ENCODE peak calls at places on chromosome 13, in ten cellular contexts. B is breast epithelium, H is transverse colon, Z is stomach, A is prostate gland, Y is spleen, C is HepG2, M is H1, G is esophagus muscularis mucosa, I is HCT116. R is an unnamed sample. For H3K4me1, the result is how much of the 10 kb centered on the place peaks cover.

GRCh38 chr13:80235131-80235530 is 105.8 kb downstream of the SPRY2 start:
- DNase-seq in Y (no peak), C (no peak), G (no peak), B (no peak), M (no peak), A (no peak), I (no peak), Z (no peak), H (no peak), R (no peak)

GRCh38 chr13:49022472-49023144 is 46.9 kb downstream of the FNDC3A start:
- DNase-seq in Y (no peak), C (no peak), H (no peak), I (no peak), A (no peak), M (no peak), Z (no peak), G (no peak), B (no peak), R (no peak)

GRCh38 chr13:95644611-95645052 is at the start of gene DZIP1:
- DNase-seq in G (no peak), I (no peak), B (no peak), C (peak), Z (peak), A (peak), H (peak), Y (peak), M (no peak), R (no peak)

GRCh38 chr13:23966691-23967615 is 69.7 kb upstream of the C1QTNF9B start:
- DNase-seq in B (no peak), H (no peak), Y (no peak), M (no peak), G (peak), Z (no peak), I (no peak), C (no peak), A (peak), R (no peak)

GRCh38 chr13:102970542-102970941 is 95.7 kb downstream of the SLC10A2 start:
- DNase-seq in B (no peak), G (peak), I (no peak), M (no peak), H (no peak), A (no peak), Z (no peak), Y (no peak), C (no peak), R (no peak)

GRCh38 chr13:31803327-31803726 is 64.0 kb downstream of the RXFP2 start:
- DNase-seq in B (no peak), M (no peak), A (no peak), Z (no peak), Y (no peak), C (no peak), H (no peak), G (no peak), I (no peak), R (no peak)

GRCh38 chr13:90105276-90105675 is 1242.2 kb upstream of the MIR17HG start:
- DNase-seq in A (no peak), M (no peak), B (no peak), H (no peak), Z (no peak), I (no peak), C (no peak), G (no peak), Y (no peak), R (no peak)

GRCh38 chr13:80379245-80379644 is 38.3 kb upstream of the SPRY2 start:
- DNase-seq in Z (no peak), H (no peak), M (no peak), I (no peak), C (no peak), B (no peak), G (no peak), Y (no peak), A (no peak), R (no peak)

GRCh38 chr13:50787316-50788195 is 55.9 kb downstream of the DLEU7 start:
- DNase-seq in A (no peak), Y (no peak), I (no peak), G (peak), Z (no peak), H (no peak), B (no peak), C (no peak), M (no peak), R (no peak)

GRCh38 chr13:60448907-60449510 is 52.0 kb downstream of the TDRD3 start:
- DNase-seq in G (no peak), Y (no peak), I (peak), C (peak), B (no peak), A (no peak), Z (no peak), M (no peak), H (no peak), R (no peak)

GRCh38 chr13:101003566-101003965 is 329.0 kb upstream of the TMTC4 start:
- DNase-seq in M (no peak), Y (no peak), H (no peak), A (no peak), B (no peak), C (no peak), I (no peak), Z (no peak), G (no peak), R (no peak)

GRCh38 chr13:40316301-40316700 is 350.1 kb downstream of the FOXO1 start:
- DNase-seq in G (peak), B (no peak), Y (no peak), M (no peak), Z (no peak), C (no peak), I (no peak), H (no peak), A (no peak), R (no peak)

GRCh38 chr13:67520886-67521285 is 290.8 kb upstream of the PCDH9 start:
- DNase-seq in H (no peak), Z (no peak), B (no peak), A (no peak), I (no peak), G (no peak), Y (no peak), M (no peak), C (no peak), R (no peak)

GRCh38 chr13:71242191-71242590 is 624.8 kb downstream of the DACH1 start:
- DNase-seq in B (no peak), I (no peak), M (no peak), H (no peak), A (no peak), Y (no peak), Z (no peak), G (no peak), C (no peak), R (no peak)

GRCh38 chr13:112714366-112714765 is 24.5 kb downstream of the ATP11A start:
- DNase-seq in A (no peak), B (no peak), C (no peak), M (no peak), G (no peak), Z (peak), H (no peak), I (no peak), Y (peak), R (no peak)

GRCh38 chr13:106155411-106155810 is 380.1 kb downstream of the EFNB2 start:
- DNase-seq in Z (no peak), A (no peak), M (no peak), G (no peak), B (no peak), H (no peak), C (no peak), I (no peak), Y (no peak), R (no peak)

GRCh38 chr13:98103942-98104880 is 38.7 kb upstream of the FARP1 start:
- DNase-seq in C (peak), M (no peak), Y (no peak), G (no peak), H (no peak), I (no peak), B (no peak), Z (no peak), A (no peak), R (no peak)

GRCh38 chr13:110520431-110521295 is 40.9 kb downstream of the RAB20 start:
- DNase-seq in I (no peak), A (no peak), M (no peak), H (peak), B (no peak), Z (peak), G (peak), C (no peak), Y (no peak), R (peak)

GRCh38 chr13:83622422-83622784 is 259.9 kb downstream of the SLITRK1 start:
- DNase-seq in A (no peak), Y (no peak), I (no peak), C (no peak), B (no peak), Z (no peak), G (no peak), H (no peak), M (no peak), R (no peak)

GRCh38 chr13:82165396-82166174 is 1716.7 kb downstream of the SLITRK1 start:
- DNase-seq in Z (no peak), I (no peak), G (no peak), C (no peak), B (no peak), H (no peak), M (no peak), A (no peak), Y (no peak), R (no peak)

GRCh38 chr13:108983273-108983672 is 353.9 kb downstream of the MYO16 start:
- DNase-seq in C (no peak), B (no peak), A (no peak), H (no peak), M (no peak), G (no peak), Y (no peak), I (no peak), Z (no peak), R (no peak)

GRCh38 chr13:50323440-50324070 is 308.3 kb downstream of the KCNRG start:
- DNase-seq in Y (no peak), M (no peak), H (no peak), B (no peak), Z (no peak), C (no peak), G (no peak), I (peak), A (no peak), R (no peak)

GRCh38 chr13:98189841-98190505 is 12.9 kb upstream of the RNF113B start:
- DNase-seq in B (no peak), Y (no peak), I (no peak), Z (no peak), H (no peak), C (peak), G (no peak), M (no peak), A (no peak), R (no peak)

GRCh38 chr13:46367622-46368327 is 19.3 kb downstream of the RUBCNL start:
- DNase-seq in B (no peak), A (no peak), G (no peak), I (no peak), Y (no peak), H (no peak), Z (no peak), M (no peak), C (no peak), R (no peak)

GRCh38 chr13:48801255-48801654 is 147.5 kb downstream of the CYSLTR2 start:
- DNase-seq in G (peak), H (no peak), B (no peak), C (no peak), M (no peak), Z (no peak), I (no peak), Y (no peak), A (no peak), R (no peak)

GRCh38 chr13:96728463-96728862 is 265.8 kb downstream of the OXGR1 start:
- DNase-seq in Y (no peak), H (no peak), A (no peak), G (no peak), C (no peak), I (no peak), Z (no peak), M (no peak), B (no peak), R (no peak)

GRCh38 chr13:66689628-66690027 is 540.5 kb downstream of the PCDH9 start:
- DNase-seq in C (no peak), I (no peak), B (no peak), A (no peak), Z (no peak), G (no peak), M (no peak), Y (no peak), H (no peak), R (no peak)

GRCh38 chr13:112880221-112880641 is 88.8 kb upstream of the MCF2L start:
- DNase-seq in B (no peak), G (no peak), Y (peak), C (no peak), M (no peak), A (no peak), Z (no peak), I (no peak), H (no peak), R (no peak)

GRCh38 chr13:102020611-102021216 is 381.1 kb downstream of the FGF14 start:
- DNase-seq in M (no peak), Z (no peak), C (no peak), A (no peak), H (no peak), I (no peak), B (no peak), Y (no peak), G (no peak), R (no peak)

GRCh38 chr13:98199480-98199879 is 22.4 kb upstream of the RNF113B start:
- DNase-seq in B (no peak), C (peak), H (no peak), M (no peak), A (no peak), I (no peak), Y (no peak), Z (no peak), G (no peak), R (no peak)

GRCh38 chr13:73387318-73387717 is 328.5 kb downstream of the KLF5 start:
- DNase-seq in M (no peak), I (no peak), H (no peak), G (no peak), B (no peak), A (no peak), C (no peak), Z (no peak), Y (no peak), R (no peak)

DNA sequence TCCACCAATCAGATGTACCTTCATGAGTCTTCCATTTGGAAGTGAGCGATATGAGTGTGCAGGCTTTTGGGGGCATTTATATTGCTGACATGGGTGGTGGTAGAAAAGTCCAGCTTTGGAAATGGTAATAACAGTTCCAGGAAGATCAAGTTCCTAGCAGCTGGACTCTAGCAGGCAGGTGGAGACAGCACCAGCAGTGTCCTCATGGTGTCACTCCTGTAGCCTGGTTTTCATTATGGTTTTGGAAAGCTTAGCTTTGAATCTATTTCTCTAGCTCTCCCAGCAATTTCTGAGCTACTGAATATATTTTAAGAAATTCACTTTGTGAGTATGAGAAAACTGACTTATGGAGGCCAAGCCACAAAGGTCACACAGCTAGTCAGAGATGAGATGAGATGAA is 523.2 kb upstream of the HTR2A start:
- DNase-seq in B (no peak), G (no peak), I (no peak), M (no peak), H (no peak), Y (no peak), A (no peak), C (no peak), Z (no peak), R (no peak)
- TF ChIP-seq POLR2A in B (no peak), G (no peak), I (no peak), M (no peak), H (no peak), Y (no peak), A (no peak), C (no peak), Z (no peak), R (no peak)

GRCh38 chr13:25046985-25047660 is 48.8 kb upstream of the PABPC3 start:
- DNase-seq in Z (no peak), M (peak), G (no peak), H (no peak), I (no peak), Y (peak), A (no peak), C (no peak), B (no peak), R (no peak)
- TF ChIP-seq POLR2AphosphoS5 in Z (no peak), M (no peak), G (no peak), H (no peak), I (no peak), Y (no peak), A (no peak), C (no peak), B (no peak), R (no peak)

DNA sequence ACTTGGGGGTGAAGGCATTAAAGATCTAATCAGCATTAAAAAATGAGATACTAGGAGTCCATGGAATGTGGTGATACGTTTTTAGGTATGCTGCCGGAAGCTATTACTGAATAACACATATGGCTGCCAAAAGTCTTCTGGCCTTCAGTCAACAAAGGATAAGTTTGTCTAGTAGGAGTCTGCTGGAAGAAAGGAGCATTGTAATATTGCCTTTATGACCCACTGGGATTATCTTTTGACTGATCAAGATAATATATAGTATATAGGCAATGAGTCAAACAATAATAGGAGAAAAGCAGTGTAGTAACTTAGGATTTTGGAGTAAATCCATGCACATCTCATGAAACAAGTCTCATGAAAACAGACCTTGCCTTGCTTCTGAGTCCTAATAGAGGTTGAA is 295.4 kb downstream of the SLITRK6 start:
- DNase-seq in B (no peak), A (peak), I (no peak), Z (no peak), G (no peak), C (no peak), Y (no peak), M (no peak), H (no peak), R (no peak)
- H3K4me1 ChIP-seq in B (under half), A (under half), I (under half), Z (under half), G (under half), C (under half), Y (under half), M (under half), H (under half), R (under half)

DNA sequence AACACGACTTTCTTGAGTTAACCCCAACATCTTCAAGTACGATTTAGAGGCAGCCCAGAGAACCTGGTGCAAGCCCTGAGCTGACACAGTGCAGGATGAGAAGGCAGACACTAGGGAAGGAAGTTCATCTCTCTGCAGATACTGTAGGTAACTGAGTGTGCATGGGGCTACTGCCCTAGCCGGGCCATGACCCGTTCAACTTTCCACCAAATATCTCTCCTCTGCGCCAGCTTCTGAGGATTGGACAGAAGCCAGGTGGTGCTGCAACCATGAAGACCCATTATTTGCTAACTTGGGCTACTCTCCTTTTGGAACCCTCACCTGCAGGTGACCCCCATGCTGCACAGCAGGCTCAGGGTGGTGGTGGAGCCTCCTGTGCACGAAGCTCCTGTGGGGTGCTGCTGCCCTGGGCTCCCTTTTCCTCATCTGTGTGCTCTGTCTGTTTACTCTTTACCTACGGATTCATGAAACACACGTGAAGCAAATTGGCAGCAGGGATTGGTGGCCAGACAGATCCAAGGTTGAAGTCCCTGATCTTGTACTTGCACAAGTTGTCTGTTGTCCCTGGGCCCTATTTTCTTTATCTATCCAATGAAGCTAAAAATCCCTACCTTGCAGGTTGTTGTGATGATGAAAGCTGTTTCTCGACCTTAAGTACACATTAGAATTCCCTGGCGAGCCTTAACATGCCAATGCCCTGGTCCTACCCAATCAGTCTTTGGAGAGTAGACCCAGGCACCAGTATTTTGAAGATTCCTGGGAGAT is 227.8 kb downstream of the LACC1 start:
- DNase-seq in M (no peak), B (no peak), Y (no peak), C (peak), Z (no peak), H (no peak), A (peak), I (no peak), G (peak), R (no peak)
- TF ChIP-seq POLR2A in M (no peak), B (no peak), Y (no peak), C (no peak), Z (no peak), H (no peak), A (no peak), I (no peak), G (no peak), R (no peak)

DNA sequence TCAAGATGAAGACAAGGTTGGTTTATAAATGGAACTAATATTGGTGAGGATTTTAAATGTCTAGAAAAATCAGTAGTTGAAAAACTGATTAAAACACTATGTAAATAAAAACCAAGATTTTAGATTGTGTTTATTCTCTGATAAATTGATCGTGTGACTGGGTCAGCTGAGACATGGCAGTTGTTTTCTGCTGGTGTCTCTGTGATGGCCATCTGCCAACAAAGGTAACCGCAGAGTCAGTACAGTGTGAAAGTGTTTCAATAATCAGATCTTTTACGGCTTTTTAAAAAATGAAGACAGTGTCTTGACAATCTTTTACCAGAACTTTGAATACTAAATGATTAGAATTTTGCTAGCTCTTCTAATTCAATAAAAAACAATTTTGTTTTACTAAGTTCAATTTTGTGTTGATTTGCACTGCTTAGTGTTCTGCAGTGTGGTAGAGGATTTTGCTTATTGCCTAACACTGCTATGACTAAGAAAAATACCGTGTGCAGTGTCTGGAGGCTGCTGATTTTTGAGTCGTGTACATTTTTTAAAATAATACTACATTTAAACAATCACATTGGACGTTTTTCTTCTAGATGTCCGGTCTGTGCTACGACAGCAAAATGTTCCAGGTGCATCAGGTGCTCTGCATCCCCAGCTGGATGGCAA is 32.7 kb upstream of the GPR183 start:
- DNase-seq in Y (no peak), H (peak), I (no peak), G (peak), A (peak), Z (peak), M (peak), C (no peak), B (no peak), R (no peak)
- TF ChIP-seq POLR2AphosphoS5 in Y (no peak), H (no peak), I (no peak), G (no peak), A (no peak), Z (no peak), M (no peak), C (no peak), B (no peak), R (no peak)

DNA sequence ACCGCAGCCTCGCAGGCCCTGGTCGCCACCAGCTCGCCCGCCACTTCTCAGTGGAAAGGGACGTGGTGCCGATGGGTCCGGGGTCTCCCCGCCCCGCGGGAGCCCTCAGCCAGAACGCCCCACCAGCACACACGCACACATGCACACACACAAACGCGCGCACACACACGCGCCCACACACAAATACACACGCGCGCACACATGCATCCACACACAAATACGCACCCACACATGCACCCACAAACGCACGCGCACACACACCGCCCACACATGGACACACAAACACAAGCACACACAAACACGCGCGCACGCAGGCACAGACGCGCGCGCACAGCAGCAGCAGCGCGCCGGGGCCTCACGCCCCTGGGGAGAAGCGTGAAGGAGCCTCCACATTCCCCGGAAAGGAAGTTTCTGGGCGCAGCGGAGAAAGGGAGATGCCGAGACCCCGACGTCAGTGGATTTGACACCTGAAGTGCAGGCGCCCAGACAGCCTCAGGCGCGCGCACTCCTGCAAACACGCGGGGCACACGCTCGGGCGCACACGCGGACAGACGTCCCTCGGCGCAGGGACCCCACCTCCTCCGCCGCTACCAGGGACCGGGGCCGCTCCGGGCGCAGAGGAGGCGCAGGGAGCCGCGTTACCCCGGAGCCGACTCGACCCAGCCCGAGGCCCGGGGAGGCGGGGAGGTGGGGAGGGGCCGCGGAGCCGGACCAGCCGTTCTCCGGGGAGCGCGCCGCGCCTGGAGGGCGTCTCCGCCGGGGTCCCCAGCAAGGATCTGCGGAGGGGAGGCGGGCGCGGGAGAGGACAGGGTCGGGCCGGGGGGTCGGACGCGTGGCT is 623 bp downstream of the RASA3 start:
- DNase-seq in Z (no peak), B (no peak), A (no peak), G (no peak), H (no peak), M (no peak), C (no peak), Y (peak), I (no peak), R (no peak)
- H3K4me1 ChIP-seq in Z (under half), B (under half), A (under half), G (half or more), H (under half), M (under half), C (under half), Y (half or more), I (under half), R (under half)

R was measured in vagina.